ENCODE peak calls at places on chromosomes 1 and 21, in six cellular contexts. P is Right ventricle myocardium superior; T is left cardiac atrium; K is pancreas; R is stimulated activated naive CD8-positive, alpha-beta T cell treated with anti-CD3 and anti-CD28 coated beads, Interleukin-15, Interleukin-2, amounts not matched to agents 100 U/mL and 50 U/mL, for 24 hours; H is naive B cell. G is an unnamed sample.

GRCh38 chr1:54600947-54601725 is 22.2 kb downstream of the FAM151A start:
- ATAC-seq in K (no peak), R (no peak), T (peak; percentile 83), P (no peak), H (no peak), G (no peak)

GRCh38 chr1:91553196-91553595 is 52.5 kb downstream of the CDC7 start:
- ATAC-seq in R (no peak), T (peak; percentile 82), P (peak; percentile 80), H (no peak), K (peak; percentile 70), G (peak; percentile 80)

GRCh38 chr1:3717041-3717714 is 35.1 kb upstream of the CCDC27 start:
- ATAC-seq in P (no peak), K (no peak), T (no peak), R (no peak), H (no peak), G (no peak)

GRCh38 chr21:45549670-45550463 is 7.6 kb upstream of the SLC19A1 start:
- ATAC-seq in T (no peak), H (no peak), P (no peak), K (no peak), R (no peak), G (no peak)

GRCh38 chr1:32816676-32817158 is 441 bp downstream of the YARS1 start:
- ATAC-seq in T (peak; percentile 0), H (peak; percentile 10), P (peak; percentile 1), K (peak; percentile 1), R (no peak), G (peak; percentile 2)

GRCh38 chr1:3283849-3284248 is 170.6 kb upstream of the ARHGEF16 start:
- ATAC-seq in R (no peak), H (no peak), P (peak; percentile 86), K (peak; percentile 96), T (peak; percentile 78), G (no peak)

GRCh38 chr1:154213274-154213673 is 7.1 kb upstream of the CFAP141 start:
- ATAC-seq in T (no peak), H (no peak), K (no peak), R (peak; percentile 91), P (no peak), G (no peak)

GRCh38 chr1:189686288-189686687 is 791.4 kb downstream of the BRINP3 start:
- ATAC-seq in T (no peak), R (no peak), P (no peak), K (no peak), H (no peak), G (no peak)

GRCh38 chr1:230824571-230825060 is 43.7 kb downstream of the C1orf198 start:
- ATAC-seq in R (no peak), P (peak; percentile 2), H (no peak), K (peak; percentile 46), T (peak; percentile 17), G (no peak)

G was measured in gastroesophageal sphincter.